ENCODE peak calls at places on chromosome 17, in five cellular contexts. J is substantia nigra, I is neural progenitor cell, B is PC-9, N is cardiac muscle cell. R is an unnamed sample.

GRCh38 chr17:55418369-55419268 is 3.0 kb downstream of the MMD start:
- DNase-seq in J (no peak), I (no peak), B (no peak), N (no peak), R (no peak)

GRCh38 chr17:47741109-47741792 is 8.2 kb downstream of the TBX21 start:
- DNase-seq in J (no peak), I (no peak), B (no peak), N (no peak), R (no peak)

GRCh38 chr17:19377602-19378415 is 489 bp upstream of the MAPK7 start:
- DNase-seq in J (peak), I (peak), B (peak), N (peak), R (peak)

GRCh38 chr17:80101946-80102706 is 745 bp downstream of the GAA start:
- DNase-seq in J (no peak), I (peak), B (no peak), N (peak), R (no peak)

GRCh38 chr17:17487998-17488397 is 8.2 kb downstream of the RASD1 start:
- DNase-seq in J (no peak), I (no peak), B (no peak), N (no peak), R (no peak)

GRCh38 chr17:11928436-11928835 is 68.8 kb downstream of the ZNF18 start:
- DNase-seq in J (no peak), I (no peak), B (no peak), N (no peak), R (no peak)

GRCh38 chr17:82684207-82684903 is 14.1 kb downstream of the RAB40B start:
- DNase-seq in J (no peak), I (no peak), B (no peak), N (no peak), R (peak)

GRCh38 chr17:20105539-20106291 is 96.6 kb downstream of the SPECC1 start:
- DNase-seq in J (no peak), I (no peak), B (no peak), N (no peak), R (no peak)

GRCh38 chr17:50111687-50112655 is 16.8 kb downstream of the PDK2 start:
- DNase-seq in J (no peak), I (peak), B (no peak), N (no peak), R (no peak)

GRCh38 chr17:37391146-37391545 is 15.4 kb downstream of the C17orf78 start:
- DNase-seq in J (no peak), I (no peak), B (no peak), N (no peak), R (no peak)

GRCh38 chr17:68595496-68595895 is 5.7 kb downstream of the FAM20A start:
- DNase-seq in J (no peak), I (no peak), B (no peak), N (peak), R (no peak)

GRCh38 chr17:37643829-37644228 is 583 bp upstream of the DDX52 start:
- DNase-seq in J (no peak), I (peak), B (no peak), N (peak), R (no peak)

GRCh38 chr17:70687421-70687820 is 518.1 kb downstream of the KCNJ2 start:
- DNase-seq in J (no peak), I (no peak), B (peak), N (no peak), R (no peak)

GRCh38 chr17:74343121-74343520 is 17.1 kb downstream of the KIF19 start:
- DNase-seq in J (no peak), I (no peak), B (no peak), N (no peak), R (no peak)

GRCh38 chr17:6648181-6648580 is 3.2 kb downstream of the MED31 start:
- DNase-seq in J (no peak), I (no peak), B (no peak), N (no peak), R (no peak)

GRCh38 chr17:77365584-77366186 is 224.9 kb downstream of the SEC14L1 start:
- DNase-seq in J (peak), I (no peak), B (peak), N (peak), R (no peak)

GRCh38 chr17:77036841-77037381 is 103.9 kb upstream of the SEC14L1 start:
- DNase-seq in J (no peak), I (no peak), B (no peak), N (peak), R (no peak)

GRCh38 chr17:37039269-37039668 is 90.5 kb downstream of the AATF start:
- DNase-seq in J (no peak), I (no peak), B (no peak), N (no peak), R (no peak)

GRCh38 chr17:61338000-61338864 is 61.4 kb upstream of the TBX2 start:
- DNase-seq in J (no peak), I (no peak), B (peak), N (peak), R (no peak)
- H3K27ac ChIP-seq in J (no peak), I (no peak), B (peak), N (no peak), R (no peak)

GRCh38 chr17:10092595-10092994 is 105.8 kb downstream of the GAS7 start:
- DNase-seq in J (no peak), I (no peak), B (no peak), N (no peak), R (no peak)

GRCh38 chr17:10091051-10091450 is 107.4 kb downstream of the GAS7 start:
- DNase-seq in J (no peak), I (no peak), B (no peak), N (no peak), R (no peak)

GRCh38 chr17:10088444-10088843 is 110.0 kb downstream of the GAS7 start:
- DNase-seq in J (no peak), I (no peak), B (no peak), N (no peak), R (no peak)

GRCh38 chr17:10087333-10087732 is 111.1 kb downstream of the GAS7 start:
- DNase-seq in J (no peak), I (no peak), B (no peak), N (peak), R (no peak)

DNA sequence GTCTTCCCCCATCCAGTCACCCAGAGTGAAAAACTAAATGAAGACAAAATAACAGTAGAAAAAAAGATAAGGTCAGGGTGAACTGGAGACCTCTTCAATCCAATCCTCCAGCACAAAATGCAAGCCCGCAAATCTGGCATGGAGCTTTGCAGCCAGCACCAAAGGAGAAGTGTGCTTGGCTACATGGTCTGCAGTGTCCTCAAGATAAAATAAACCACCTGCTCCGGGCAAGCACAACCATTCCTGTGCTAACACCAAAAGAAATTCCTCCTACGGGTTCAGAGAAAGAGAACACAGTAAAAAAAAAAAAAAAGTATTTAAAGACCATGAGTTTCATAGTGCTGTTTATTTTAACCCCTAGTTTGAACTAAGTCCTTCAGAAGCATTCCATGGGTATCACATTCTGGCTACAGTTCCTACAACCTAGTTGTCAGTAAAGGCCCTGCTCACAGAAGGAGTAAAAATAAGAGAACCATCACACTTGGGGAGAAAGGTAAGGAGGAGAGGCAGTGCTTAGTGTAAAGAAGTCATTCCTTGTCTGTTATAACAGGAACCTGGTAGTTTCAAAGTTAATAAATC is 109.1 kb downstream of the GAS7 start:
- DNase-seq in J (no peak), I (no peak), B (no peak), N (peak), R (no peak)
- H3K27ac ChIP-seq in J (no peak), I (no peak), B (no peak), N (no peak), R (no peak)

GRCh38 chr17:65074778-65075250 is 18.3 kb upstream of the GNA13 start:
- DNase-seq in J (no peak), I (no peak), B (no peak), N (peak), R (no peak)
- H3K27ac ChIP-seq in J (no peak), I (no peak), B (no peak), N (no peak), R (no peak)

GRCh38 chr17:31878703-31879073 is 19.6 kb upstream of the COPRS start:
- DNase-seq in J (no peak), I (no peak), B (no peak), N (no peak), R (no peak)

GRCh38 chr17:31877911-31878702 is 19.1 kb upstream of the COPRS start:
- DNase-seq in J (no peak), I (no peak), B (no peak), N (no peak), R (no peak)

GRCh38 chr17:31877341-31877740 is 18.3 kb upstream of the COPRS start:
- DNase-seq in J (no peak), I (no peak), B (no peak), N (no peak), R (no peak)

GRCh38 chr17:31880311-31880710 is 21.2 kb downstream of the UTP6 start:
- DNase-seq in J (no peak), I (no peak), B (no peak), N (no peak), R (no peak)

DNA sequence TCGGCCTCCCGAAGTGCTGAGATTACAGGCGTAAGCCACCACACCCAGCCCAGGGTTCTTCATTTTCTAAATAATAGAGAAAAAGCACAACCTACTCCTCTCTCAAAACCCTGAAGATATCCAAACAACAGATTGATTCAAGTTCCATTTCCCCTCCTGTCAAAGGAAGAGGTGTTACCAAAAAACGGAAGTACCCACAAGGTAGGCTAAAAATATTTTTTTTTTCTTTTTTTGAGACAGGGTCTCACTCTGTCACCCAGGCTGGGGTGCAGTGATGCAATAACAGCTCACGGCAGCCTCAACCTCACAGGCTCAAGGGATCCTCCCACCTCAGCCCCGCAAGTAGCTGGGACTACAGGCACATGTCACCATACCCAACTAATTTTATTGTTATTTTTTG is 18.9 kb downstream of the UTP6 start:
- DNase-seq in J (no peak), I (no peak), B (no peak), N (no peak), R (no peak)
- H3K27ac ChIP-seq in J (no peak), I (no peak), B (no peak), N (no peak), R (no peak)

GRCh38 chr17:56821847-56822534 is 11.7 kb downstream of the C17orf67 start:
- DNase-seq in J (no peak), I (no peak), B (no peak), N (no peak), R (no peak)
- H3K27ac ChIP-seq in J (no peak), I (no peak), B (no peak), N (no peak), R (no peak)

DNA sequence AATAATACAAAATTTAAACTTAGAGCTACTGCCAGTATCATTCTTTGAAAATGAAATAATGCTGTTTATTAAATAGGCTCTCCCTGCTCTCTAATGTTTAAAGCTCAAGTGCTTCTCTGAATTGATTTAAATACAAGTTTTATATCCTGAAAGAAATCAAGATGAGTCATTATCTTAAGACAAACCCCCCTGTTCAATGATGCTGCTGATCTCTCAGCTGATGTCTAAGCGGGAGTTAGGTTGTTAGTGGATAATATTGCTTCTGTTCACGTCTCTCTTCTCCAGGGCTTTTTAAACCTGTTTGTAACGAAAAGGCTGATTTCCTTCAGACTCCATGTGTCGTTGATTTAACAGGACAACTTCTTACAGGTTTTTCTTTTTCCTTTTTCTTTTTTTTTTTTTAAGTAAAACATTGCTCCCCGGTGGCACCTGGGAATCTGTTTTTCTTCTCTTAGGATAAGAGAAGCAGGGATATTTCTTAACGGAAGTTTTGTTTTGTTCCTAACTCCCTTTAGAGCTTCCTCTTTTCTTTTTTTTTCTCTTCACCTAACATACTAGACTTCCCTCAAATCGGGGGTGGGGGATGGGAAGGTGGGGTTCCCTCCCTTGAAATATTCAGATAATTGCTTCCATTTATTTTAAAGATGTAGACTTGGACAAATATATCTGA is 804 bp upstream of the LYRM9 start:
- DNase-seq in J (no peak), I (no peak), B (no peak), N (no peak), R (no peak)
- H3K27ac ChIP-seq in J (peak), I (no peak), B (no peak), N (no peak), R (no peak)

DNA sequence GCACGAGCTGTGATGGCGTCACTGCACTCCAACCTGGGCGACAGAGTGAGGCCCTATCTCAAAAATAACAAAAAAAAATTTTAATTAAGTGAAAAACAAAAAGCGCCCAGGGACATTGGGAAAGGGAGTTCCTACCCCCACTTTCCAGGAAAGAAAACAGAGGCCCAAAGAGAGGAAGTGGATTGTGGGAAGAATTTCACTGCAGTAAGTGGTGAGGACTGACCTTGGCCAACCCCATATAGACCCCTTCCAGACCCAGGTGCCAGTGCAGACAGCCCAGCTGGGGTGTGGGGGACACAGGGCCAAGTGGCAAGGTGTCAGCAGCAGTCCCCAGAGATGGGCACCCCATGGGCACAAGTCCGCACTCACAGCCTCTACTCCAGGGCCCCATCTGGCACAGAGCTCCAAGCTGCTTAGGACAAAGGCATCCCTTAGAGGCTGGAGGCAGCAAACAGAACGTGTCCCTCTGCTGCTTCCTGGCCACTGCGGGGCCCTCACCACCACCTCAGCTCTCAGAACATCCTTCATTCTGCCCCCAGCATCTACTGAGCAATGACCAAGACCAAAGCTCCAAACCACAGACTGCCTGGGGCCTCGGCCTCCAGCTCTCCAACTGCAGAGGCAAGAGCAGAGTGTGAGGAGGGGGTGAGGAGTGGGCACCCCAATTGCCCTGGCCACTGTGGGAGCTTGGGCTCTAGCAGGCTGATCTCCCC is 29.2 kb upstream of the KRT17 start:
- DNase-seq in J (no peak), I (no peak), B (no peak), N (no peak), R (no peak)
- H3K27ac ChIP-seq in J (no peak), I (no peak), B (peak), N (no peak), R (peak)

DNA sequence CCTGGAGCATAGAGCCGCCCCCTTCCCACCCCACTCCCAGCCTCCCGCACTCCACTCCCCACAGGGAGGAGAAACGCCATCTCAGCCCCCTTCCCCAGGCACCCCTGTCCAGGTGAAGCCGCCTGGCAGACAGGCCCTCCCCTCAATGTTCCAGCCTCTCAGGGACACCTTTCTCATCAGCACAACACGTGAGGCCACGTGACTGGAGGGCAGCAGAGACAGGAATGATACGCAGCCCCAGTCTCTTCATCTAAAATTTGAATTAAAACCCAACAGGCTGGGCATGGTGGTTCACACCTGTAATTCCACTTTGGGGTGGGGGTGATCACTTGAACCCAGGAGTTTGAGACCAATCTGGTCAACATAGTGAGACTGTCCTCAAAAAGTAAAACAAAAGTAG is 20.2 kb upstream of the AATK start:
- DNase-seq in J (no peak), I (no peak), B (no peak), N (no peak), R (no peak)
- H3K27ac ChIP-seq in J (no peak), I (no peak), B (no peak), N (no peak), R (no peak)

DNA sequence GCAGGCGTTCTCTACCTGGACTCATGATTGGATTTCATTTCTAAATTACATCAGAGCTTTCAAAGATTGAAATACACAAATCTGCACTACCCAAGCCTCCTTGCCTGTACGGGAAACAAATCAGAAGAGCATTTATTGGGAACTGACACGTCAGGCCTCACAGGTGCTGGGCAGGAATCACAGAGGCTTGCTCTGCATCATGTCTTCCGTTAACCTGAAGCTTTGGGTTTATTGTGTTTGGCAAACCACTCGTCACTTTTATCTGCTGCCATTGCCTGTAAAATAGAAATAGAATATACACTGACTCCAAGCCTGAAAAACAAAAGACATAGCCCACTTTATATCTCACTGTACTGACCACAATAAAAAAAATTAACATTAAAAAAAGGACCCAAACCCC is 7.9 kb upstream of the GEMIN4 start:
- DNase-seq in J (no peak), I (no peak), B (no peak), N (no peak), R (no peak)
- H3K27ac ChIP-seq in J (no peak), I (no peak), B (no peak), N (no peak), R (no peak)